ENCODE peak calls at places on chromosomes 1 and 21, in six cellular contexts. F is kidney epithelial cell, C is astrocyte, Y is GM12865, E is fibroblast of mammary gland, O is cardiac muscle cell. T is an unnamed sample.

GRCh38 chr1:202812176-202813026 is 1.6 kb downstream of the PCAT6 start:
- DNase-seq in F (no peak), O (no peak), E (no peak), C (no peak), Y (no peak), T (no peak)

GRCh38 chr1:90387825-90388224 is 329.3 kb downstream of the BARHL2 start:
- DNase-seq in C (no peak), Y (no peak), O (peak; percentile 40), F (no peak), E (peak; percentile 7), T (no peak)

GRCh38 chr1:19644761-19645543 is 841 bp downstream of the NBL1 start:
- DNase-seq in F (no peak), Y (peak; percentile 53), C (no peak), O (no peak), E (no peak), T (no peak)

GRCh38 chr1:247146671-247147070 is 25.1 kb downstream of the ZNF124 start:
- DNase-seq in O (no peak), E (no peak), C (no peak), F (no peak), Y (no peak), T (no peak)

GRCh38 chr1:201970334-201971159 is 11.9 kb upstream of the RNPEP start:
- DNase-seq in O (peak; percentile 10), F (no peak), C (peak; percentile 28), Y (no peak), E (peak; percentile 48), T (no peak)

GRCh38 chr1:89547563-89548485 is 23.2 kb downstream of the LRRC8B start:
- DNase-seq in F (no peak), Y (peak; percentile 19), O (peak; percentile 72), C (peak; percentile 71), E (peak; percentile 88), T (no peak)

GRCh38 chr1:87826639-87827345 is 498.1 kb downstream of the LMO4 start:
- DNase-seq in Y (peak; percentile 76), C (peak; percentile 10), O (peak; percentile 96), F (no peak), E (peak; percentile 90), T (peak; percentile 2)

GRCh38 chr1:63709267-63709828 is 64.5 kb upstream of the ROR1 start:
- DNase-seq in F (no peak), C (no peak), E (no peak), O (no peak), Y (no peak), T (no peak)

GRCh38 chr1:5688479-5689077 is 303.6 kb downstream of the NPHP4 start:
- DNase-seq in E (no peak), C (no peak), Y (no peak), F (no peak), O (no peak), T (no peak)

GRCh38 chr1:23788695-23789094 is 2.2 kb upstream of the LYPLA2 start:
- DNase-seq in C (no peak), O (no peak), E (no peak), F (no peak), Y (no peak), T (no peak)
- H3K4me3 ChIP-seq in C (no peak overlapping the region), O (no peak overlapping the region), E (no peak overlapping the region), F (no peak overlapping the region), Y (no peak overlapping the region), T (no peak overlapping the region)

DNA sequence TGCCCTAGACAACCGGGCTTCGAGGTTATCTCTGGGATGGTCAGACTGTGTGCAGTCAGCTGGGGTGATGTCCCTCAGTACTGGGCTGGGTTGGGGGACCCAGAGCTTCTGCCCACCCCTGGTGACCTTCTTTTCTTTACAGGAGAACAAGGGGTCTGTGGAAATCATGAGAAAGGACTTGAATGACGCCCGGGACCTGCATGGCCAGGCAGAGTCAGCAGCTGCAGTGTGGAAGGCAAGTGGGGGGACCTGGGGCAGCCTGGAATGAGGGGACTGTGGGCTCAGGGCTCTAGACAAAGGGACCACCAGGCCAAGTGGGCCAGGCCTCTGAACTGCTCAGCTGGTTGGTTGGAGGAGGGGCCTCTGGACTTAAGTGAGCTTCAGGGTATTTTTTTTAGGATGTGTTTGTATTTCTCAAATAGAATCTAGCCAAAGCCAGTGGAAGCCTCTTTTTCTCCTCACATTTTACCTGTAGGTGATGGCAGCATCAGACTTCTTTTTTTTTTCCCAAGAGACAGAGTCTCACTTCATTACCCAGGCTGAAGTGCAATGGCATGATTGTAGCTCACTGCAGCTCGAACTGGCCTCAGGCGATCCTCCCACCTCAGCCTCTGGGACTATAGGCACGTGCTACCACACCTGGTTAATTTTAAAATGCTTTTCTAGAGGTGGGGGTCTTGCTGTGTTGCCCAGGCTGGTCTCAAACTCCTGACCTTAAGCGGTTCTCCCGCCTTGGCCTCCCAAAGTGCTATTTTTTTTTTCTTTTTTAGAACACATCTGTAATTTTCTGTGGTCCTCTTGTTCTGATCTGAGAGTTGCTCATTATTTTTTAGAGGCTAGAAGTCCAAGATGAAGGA is 1.9 kb downstream of the RNF187 start:
- DNase-seq in O (no peak), Y (no peak), F (no peak), E (no peak), C (no peak), T (no peak)
- H3K4me3 ChIP-seq in O (peak overlapping the region; percentile 92), Y (peak overlapping the region; percentile 77), F (no peak overlapping the region), E (peak overlapping the region; percentile 84), C (peak overlapping the region; percentile 67), T (peak overlapping the region; percentile 99)

DNA sequence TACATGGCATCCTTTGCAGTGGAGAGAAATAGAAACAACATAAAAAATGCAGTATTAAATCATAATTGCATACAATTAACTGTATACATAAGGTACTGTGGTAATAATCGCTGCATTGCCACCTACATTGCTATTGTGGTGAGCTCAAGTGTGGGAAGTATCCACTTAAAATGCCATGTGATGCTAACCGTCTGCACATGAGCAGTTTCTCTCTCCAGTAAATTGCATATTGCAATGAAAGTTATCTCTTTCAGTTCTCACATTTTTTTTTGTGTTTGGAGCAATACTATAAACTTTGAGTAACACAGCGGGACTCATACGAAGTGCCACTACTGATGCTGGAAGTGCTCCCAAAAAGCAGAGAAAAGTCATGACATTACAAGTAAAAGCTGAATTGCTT is 38.5 kb downstream of the DISC1 start:
- DNase-seq in Y (no peak), E (no peak), C (no peak), F (no peak), O (no peak), T (no peak)
- H3K4me3 ChIP-seq in Y (no peak overlapping the region), E (no peak overlapping the region), C (no peak overlapping the region), F (no peak overlapping the region), O (no peak overlapping the region), T (no peak overlapping the region)

GRCh38 chr21:34885636-34886553 is 163.2 kb downstream of the RUNX1 start:
- DNase-seq in F (no peak), O (peak; percentile 53), E (no peak), C (no peak), Y (no peak), T (no peak)

GRCh38 chr21:34885125-34885524 is 164.0 kb downstream of the RUNX1 start:
- DNase-seq in C (no peak), E (no peak), F (no peak), O (no peak), Y (no peak), T (no peak)

GRCh38 chr21:34883501-34884271 is 165.4 kb downstream of the RUNX1 start:
- DNase-seq in F (no peak), E (no peak), C (no peak), Y (no peak), O (peak; percentile 40), T (no peak)

GRCh38 chr21:34882719-34883131 is 166.4 kb downstream of the RUNX1 start:
- DNase-seq in E (no peak), C (no peak), Y (peak; percentile 27), F (no peak), O (no peak), T (no peak)

DNA sequence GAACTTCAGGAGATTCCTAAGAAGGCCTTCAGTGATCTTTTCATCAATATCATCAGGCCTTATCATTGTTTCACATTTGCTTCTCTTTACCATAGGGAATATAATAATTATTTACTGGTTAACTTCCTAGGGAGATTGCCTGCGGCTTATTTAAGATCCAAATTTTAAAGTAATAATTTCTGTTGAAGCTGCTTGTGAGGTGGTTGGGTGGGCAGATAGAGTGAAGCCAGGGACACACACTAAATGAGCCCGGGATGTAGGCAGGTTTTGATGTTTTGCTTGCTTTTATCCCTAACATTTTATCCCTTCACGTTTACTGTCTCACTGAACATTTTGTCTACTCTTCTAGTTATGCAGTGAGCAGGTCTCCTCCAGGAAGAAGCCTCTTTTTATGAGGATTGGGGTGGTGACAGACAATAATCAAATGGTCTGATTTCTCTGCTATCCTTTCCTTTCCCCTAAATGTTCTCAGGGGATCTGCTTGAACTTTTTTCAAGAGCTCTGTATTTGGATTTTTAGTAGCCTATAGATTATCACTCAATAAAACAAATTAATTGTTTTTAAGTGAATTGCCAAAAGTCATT is 164.7 kb downstream of the RUNX1 start:
- DNase-seq in F (no peak), C (no peak), Y (no peak), O (no peak), E (peak; percentile 25), T (no peak)
- H3K4me3 ChIP-seq in F (peak overlapping the region; percentile 94), C (peak overlapping the region; percentile 95), Y (no peak overlapping the region), O (no peak overlapping the region), E (peak overlapping the region; percentile 93), T (peak overlapping the region; percentile 74)

GRCh38 chr1:182782587-182782913 is 7.0 kb upstream of the NPL start:
- DNase-seq in Y (no peak), E (no peak), O (no peak), C (no peak), F (no peak), T (no peak)

GRCh38 chr1:182781849-182782586 is 7.6 kb upstream of the NPL start:
- DNase-seq in C (no peak), O (peak; percentile 79), F (no peak), Y (peak; percentile 86), E (peak; percentile 62), T (peak; percentile 54)

GRCh38 chr1:182784556-182785171 is 4.9 kb upstream of the NPL start:
- DNase-seq in E (peak; percentile 57), F (no peak), O (peak; percentile 66), C (no peak), Y (peak; percentile 65), T (peak; percentile 36)

GRCh38 chr1:182786223-182787001 is 3.2 kb upstream of the NPL start:
- DNase-seq in F (no peak), E (peak; percentile 79), Y (peak; percentile 67), C (peak; percentile 48), O (peak; percentile 87), T (peak; percentile 36)

DNA sequence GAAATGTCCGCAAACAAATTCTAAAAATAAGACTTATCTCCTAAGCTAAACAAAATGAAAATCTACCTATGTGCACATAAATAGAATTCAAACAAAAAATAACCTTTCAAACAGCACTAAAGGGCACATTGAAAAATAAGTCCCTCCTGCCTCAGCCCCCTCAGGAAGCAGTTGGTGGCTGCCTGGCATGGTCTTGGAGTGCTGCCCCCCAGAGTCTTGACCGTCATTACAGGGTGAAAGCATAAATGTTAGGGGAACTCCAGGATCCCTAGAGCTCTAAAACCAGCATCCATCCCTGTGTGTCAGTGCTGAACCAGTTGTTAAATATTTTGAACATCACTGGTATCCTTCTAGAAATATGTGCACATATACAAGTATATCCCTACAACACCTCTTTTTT is 6.5 kb upstream of the NPL start:
- DNase-seq in Y (peak; percentile 41), O (no peak), E (no peak), F (no peak), C (no peak), T (no peak)
- H3K4me3 ChIP-seq in Y (no peak overlapping the region), O (no peak overlapping the region), E (no peak overlapping the region), F (no peak overlapping the region), C (no peak overlapping the region), T (no peak overlapping the region)

T was measured in Jurkat, Clone E6-1.